ENCODE peak calls at places on chromosomes 4 and X, in six cellular contexts. P is HepG2, W is IMR-90, L is DND-41, M is GM23248, V is mesendoderm. Z is an unnamed sample.

GRCh38 chrX:644304-645023 is 13.9 kb downstream of the SHOX start:
- DNase-seq in M (no peak), W (no peak), V (no peak), L (no peak), P (no peak), Z (no peak)

GRCh38 chr4:189771696-189772361 is 168.8 kb upstream of the FRG1 start:
- DNase-seq in L (peak; percentile 69), W (no peak), V (no peak), M (no peak), P (no peak), Z (no peak)

GRCh38 chr4:146051724-146052396 is 113.2 kb upstream of the ZNF827 start:
- DNase-seq in M (peak; percentile 87), P (no peak), V (no peak), W (peak; percentile 72), L (no peak), Z (peak; percentile 72)

GRCh38 chrX:39877919-39878318 is 219.8 kb downstream of the BCOR start:
- DNase-seq in M (no peak), P (no peak), V (no peak), L (peak; percentile 62), W (no peak), Z (no peak)

GRCh38 chr4:58587856-58588255 is 1477.7 kb upstream of the IGFBP7 start:
- DNase-seq in M (no peak), L (no peak), V (peak; percentile 16), W (no peak), P (peak; percentile 7), Z (no peak)

GRCh38 chr4:158630893-158631292 is 40.8 kb downstream of the C4orf46 start:
- DNase-seq in W (peak; percentile 59), L (no peak), V (no peak), P (no peak), M (peak; percentile 54), Z (peak; percentile 81)

GRCh38 chr4:40204507-40205258 is 7.9 kb downstream of the RHOH start:
- DNase-seq in L (no peak), M (no peak), V (no peak), W (no peak), P (no peak), Z (no peak)

GRCh38 chrX:40008841-40009461 is 88.8 kb downstream of the BCOR start:
- DNase-seq in W (no peak), P (no peak), V (peak; percentile 78), M (peak; percentile 43), L (no peak), Z (no peak)

GRCh38 chrX:115606861-115607260 is 45.9 kb downstream of the PLS3 start:
- DNase-seq in W (no peak), L (no peak), M (no peak), V (peak; percentile 39), P (no peak), Z (no peak)

GRCh38 chr4:92175250-92175649 is 128.5 kb upstream of the GRID2 start:
- DNase-seq in M (no peak), P (no peak), V (peak; percentile 53), L (no peak), W (no peak), Z (no peak)

GRCh38 chr4:145061325-145061920 is 36.6 kb downstream of the ANAPC10 start:
- DNase-seq in P (peak; percentile 41), V (peak; percentile 58), W (peak; percentile 67), M (peak; percentile 60), L (no peak), Z (peak; percentile 24)

GRCh38 chrX:112266136-112266535 is 183.6 kb upstream of the TRPC5 start:
- DNase-seq in P (no peak), L (no peak), W (no peak), M (no peak), V (no peak), Z (no peak)

GRCh38 chr4:25013756-25014737 is 16.7 kb downstream of the LGI2 start:
- DNase-seq in W (no peak), L (no peak), P (no peak), M (no peak), V (no peak), Z (no peak)

GRCh38 chrX:19107035-19107434 is 15.2 kb downstream of the ADGRG2 start:
- DNase-seq in V (peak; percentile 62), W (no peak), L (no peak), P (no peak), M (no peak), Z (no peak)

GRCh38 chrX:65993915-65994460 is 45.9 kb downstream of the VSIG4 start:
- DNase-seq in V (no peak), L (no peak), M (no peak), W (no peak), P (no peak), Z (no peak)

GRCh38 chrX:22534643-22535042 is 261.9 kb downstream of the CBLL2 start:
- DNase-seq in W (peak; percentile 85), M (peak; percentile 90), P (no peak), V (no peak), L (no peak), Z (peak; percentile 86)

GRCh38 chr4:106585920-106586349 is 217.4 kb upstream of the GIMD1 start:
- DNase-seq in M (peak; percentile 37), V (no peak), W (no peak), L (no peak), P (no peak), Z (no peak)

GRCh38 chrX:23766650-23767551 is 16.1 kb upstream of the SAT1 start:
- DNase-seq in P (no peak), V (no peak), M (no peak), L (no peak), W (no peak), Z (no peak)

GRCh38 chr4:107666134-107666533 is 53.9 kb downstream of the PAPSS1 start:
- DNase-seq in L (no peak), M (peak; percentile 65), V (no peak), P (peak; percentile 10), W (peak; percentile 55), Z (peak; percentile 16)

GRCh38 chr4:125765936-125766335 is 451.2 kb downstream of the FAT4 start:
- DNase-seq in V (no peak), M (peak; percentile 43), L (no peak), P (no peak), W (peak; percentile 61), Z (no peak)

GRCh38 chrX:2252331-2253065 is 248.3 kb downstream of the DHRSX start:
- DNase-seq in V (no peak), W (no peak), L (no peak), M (no peak), P (no peak), Z (no peak)

GRCh38 chr4:78669453-78669852 is 106.7 kb upstream of the BMP2K start:
- DNase-seq in M (no peak), L (no peak), W (no peak), V (peak; percentile 52), P (peak; percentile 37), Z (no peak)

GRCh38 chr4:78672441-78672815 is 103.7 kb upstream of the BMP2K start:
- DNase-seq in L (no peak), V (no peak), W (no peak), M (no peak), P (no peak), Z (no peak)

GRCh38 chr4:78675325-78675724 is 100.8 kb upstream of the BMP2K start:
- DNase-seq in P (no peak), L (no peak), W (no peak), M (no peak), V (no peak), Z (no peak)

GRCh38 chr4:78673258-78673817 is 102.8 kb upstream of the BMP2K start:
- DNase-seq in L (no peak), W (no peak), V (no peak), M (no peak), P (no peak), Z (no peak)

DNA sequence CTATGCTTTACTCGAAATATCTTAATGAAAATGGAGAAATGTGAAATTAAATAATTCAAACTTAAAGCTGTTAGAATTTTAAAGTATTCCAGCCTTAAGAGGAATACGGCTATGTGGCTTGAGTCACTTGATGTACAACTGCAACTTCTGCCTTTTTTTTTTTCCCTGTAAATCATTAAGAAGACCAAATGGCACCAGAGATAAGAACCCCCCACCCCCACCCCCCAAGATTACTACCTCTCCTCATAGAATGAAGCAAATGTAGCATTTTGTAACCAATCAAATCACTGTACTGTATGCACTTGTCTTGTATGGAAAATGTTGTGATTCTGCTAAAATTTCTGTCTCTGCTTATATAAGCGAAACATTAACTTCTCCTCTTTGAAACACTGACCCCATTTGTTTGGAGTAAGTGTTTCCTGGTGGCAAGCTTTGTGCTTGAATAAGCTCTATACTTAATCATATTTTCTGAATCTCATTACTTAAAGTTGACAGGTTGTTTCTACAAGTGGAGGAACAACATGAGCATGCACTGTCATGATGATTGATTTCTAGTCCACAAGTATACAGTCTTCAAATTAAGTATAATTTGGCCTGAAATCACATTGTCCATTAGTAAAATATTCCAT is 104.2 kb upstream of the BMP2K start:
- DNase-seq in P (peak; percentile 18), M (no peak), L (no peak), V (no peak), W (no peak), Z (no peak)
- H3K27ac ChIP-seq in P (no peak overlapping the region), M (no peak overlapping the region), L (no peak overlapping the region), V (no peak overlapping the region), W (no peak overlapping the region), Z (no peak overlapping the region)

DNA sequence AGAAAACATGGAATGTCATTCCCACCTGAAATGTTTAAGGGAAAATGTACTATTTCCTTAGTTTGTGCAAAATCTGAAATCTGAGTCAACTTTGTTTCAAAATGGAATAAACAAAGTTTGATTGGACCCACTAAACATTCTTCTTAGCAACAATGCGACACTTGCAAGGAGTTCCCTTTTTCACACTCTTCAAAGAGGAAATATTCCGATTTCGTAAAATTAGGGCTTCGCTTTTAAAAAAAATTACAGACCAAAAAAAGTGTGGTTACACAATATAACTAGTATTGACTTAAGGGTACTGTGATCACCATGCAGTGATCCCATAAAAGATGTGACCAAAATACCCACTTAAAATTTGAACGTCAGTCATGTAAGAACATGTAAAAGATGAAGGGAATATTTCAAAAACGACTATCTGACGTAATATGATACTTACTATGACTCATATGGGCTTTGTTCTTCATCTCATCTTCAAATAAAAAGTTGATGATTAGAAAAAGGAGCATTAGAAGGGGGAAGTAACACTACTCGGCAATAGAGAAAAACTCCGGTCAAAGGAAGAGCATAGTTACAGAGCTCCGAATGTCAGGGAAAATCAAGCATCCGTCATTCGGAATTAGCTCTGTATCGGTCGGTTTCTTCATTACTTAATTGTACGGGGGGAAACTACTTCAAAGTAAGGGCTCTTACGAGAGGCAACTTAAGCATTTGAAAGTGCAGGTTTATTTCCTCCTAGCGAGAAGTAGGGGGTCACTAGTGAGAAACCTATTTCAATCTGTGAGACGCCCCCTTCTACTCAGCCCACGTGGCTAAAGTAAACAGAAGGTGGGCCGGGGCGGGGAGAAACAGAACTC is 1.4 kb upstream of the TET2 start:
- DNase-seq in V (peak; percentile 34), W (no peak), L (no peak), M (peak; percentile 33), P (no peak), Z (no peak)
- H3K9ac ChIP-seq in V (peak overlapping the region; percentile 90), W (no peak overlapping the region), L (no peak overlapping the region), M (peak overlapping the region; percentile 95), P (peak overlapping the region; percentile 90), Z (peak overlapping the region; percentile 99)

DNA sequence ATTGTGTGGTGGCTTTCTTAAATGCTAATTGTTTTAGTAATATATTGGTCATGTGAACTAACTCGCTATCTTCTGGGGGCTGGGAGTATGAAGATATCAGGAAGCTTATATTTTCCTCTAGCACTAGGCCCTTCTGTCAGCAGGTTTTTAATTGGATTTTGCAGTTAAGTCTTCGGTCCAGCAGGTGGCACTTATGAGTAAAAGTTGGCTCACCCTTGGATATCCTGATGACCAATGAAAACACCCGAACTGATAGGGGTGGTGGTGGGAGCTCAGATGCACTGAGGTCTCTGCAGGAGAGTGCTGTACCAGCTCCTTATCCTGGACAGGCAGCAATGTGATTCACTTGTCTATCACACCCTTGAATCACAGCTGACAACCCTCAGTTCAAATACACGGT is 1365.8 kb upstream of the DIAPH2 start:
- DNase-seq in M (peak; percentile 2), W (no peak), P (peak; percentile 4), V (peak; percentile 59), L (no peak), Z (no peak)
- H3K27ac ChIP-seq in M (no peak overlapping the region), W (no peak overlapping the region), P (no peak overlapping the region), V (no peak overlapping the region), L (no peak overlapping the region), Z (no peak overlapping the region)

GRCh38 chrX:10106801-10107200 is 50.0 kb upstream of the CLCN4 start:
- DNase-seq in M (no peak), P (no peak), V (no peak), L (peak; percentile 79), W (no peak), Z (no peak)
- H3K9ac ChIP-seq in M (no peak overlapping the region), P (no peak overlapping the region), V (no peak overlapping the region), L (peak overlapping the region; percentile 57), W (no peak overlapping the region), Z (no peak overlapping the region)